ENCODE peak calls at places on chromosomes 5 and 9, in five cellular contexts. C is GM12878, I is PC-3, X is DND-41, Z is fibroblast of lung. L is an unnamed sample.

GRCh38 chr5:122849746-122850145 is 4.3 kb downstream of the SNX24 start:
- DNase-seq in Z (peak), I (peak), X (no peak), C (no peak), L (no peak)

GRCh38 chr5:135439426-135440205 is 7.5 kb downstream of the DCANP1 start:
- DNase-seq in C (no peak), X (peak), Z (no peak), I (no peak), L (no peak)

GRCh38 chr5:171845857-171846785 is 60.5 kb downstream of the SMIM23 start:
- DNase-seq in C (no peak), X (no peak), I (peak), Z (peak), L (no peak)

GRCh38 chr5:142320427-142320732 is 4.4 kb downstream of the SPRY4 start:
- DNase-seq in I (no peak), X (no peak), Z (no peak), C (no peak), L (no peak)

GRCh38 chr5:73031839-73032238 is 76.0 kb downstream of the FCHO2 start:
- DNase-seq in C (no peak), I (peak), Z (peak), X (no peak), L (no peak)

GRCh38 chr5:141811287-141812155 is 66.7 kb downstream of the PCDH1 start:
- DNase-seq in I (no peak), X (peak), Z (no peak), C (no peak), L (peak)

GRCh38 chr9:69190086-69190865 is 16.2 kb downstream of the TJP2 start:
- DNase-seq in Z (no peak), X (no peak), I (no peak), C (no peak), L (no peak)

GRCh38 chr9:78023003-78023741 is 8.4 kb downstream of the GNAQ start:
- DNase-seq in X (no peak), I (no peak), C (no peak), Z (peak), L (no peak)

GRCh38 chr5:155089649-155090048 is 76.1 kb downstream of the KIF4B start:
- DNase-seq in I (no peak), X (no peak), Z (no peak), C (no peak), L (no peak)

GRCh38 chr5:112312810-112313209 is 106.3 kb downstream of the EPB41L4A start:
- DNase-seq in I (no peak), Z (no peak), C (no peak), X (no peak), L (no peak)

GRCh38 chr5:88515881-88516819 is 247.5 kb upstream of the TMEM161B start:
- DNase-seq in C (no peak), I (peak), X (no peak), Z (peak), L (no peak)

GRCh38 chr9:127915801-127916664 is 808 bp downstream of the ST6GALNAC4 start:
- DNase-seq in I (no peak), Z (no peak), X (no peak), C (no peak), L (peak)

GRCh38 chr5:19547640-19548039 is 440.4 kb downstream of the CDH18 start:
- DNase-seq in C (no peak), I (peak), X (no peak), Z (peak), L (no peak)

GRCh38 chr9:28598396-28598795 is 1025.1 kb upstream of the C9orf72 start:
- DNase-seq in I (no peak), Z (no peak), C (no peak), X (no peak), L (no peak)

GRCh38 chr5:61991861-61992260 is 314.1 kb upstream of the KIF2A start:
- DNase-seq in Z (peak), X (no peak), I (no peak), C (no peak), L (no peak)

GRCh38 chr5:155434681-155435080 is 421.1 kb downstream of the KIF4B start:
- DNase-seq in I (no peak), X (no peak), Z (no peak), C (no peak), L (peak)

GRCh38 chr5:171598279-171599152 is 179.1 kb downstream of the FGF18 start:
- DNase-seq in X (no peak), C (no peak), Z (no peak), I (no peak), L (no peak)

GRCh38 chr9:14616188-14616982 is 76.8 kb downstream of the ZDHHC21 start:
- DNase-seq in I (peak), Z (peak), X (no peak), C (no peak), L (peak)

GRCh38 chr5:9626955-9627354 is 3.2 kb downstream of the TAS2R1 start:
- DNase-seq in C (no peak), I (no peak), X (no peak), Z (no peak), L (no peak)

GRCh38 chr9:4238522-4238921 is 61.3 kb downstream of the GLIS3 start:
- DNase-seq in Z (peak), X (no peak), C (no peak), I (peak), L (no peak)

GRCh38 chr5:168947212-168947868 is 353.6 kb downstream of the SLIT3 start:
- DNase-seq in I (peak), Z (peak), X (peak), C (no peak), L (peak)

GRCh38 chr5:163453705-163454104 is 6.2 kb downstream of the NUDCD2 start:
- DNase-seq in I (no peak), Z (peak), C (no peak), X (no peak), L (no peak)

GRCh38 chr5:11758321-11758720 is 145.9 kb downstream of the CTNND2 start:
- DNase-seq in C (no peak), I (no peak), X (no peak), Z (no peak), L (no peak)

GRCh38 chr5:77181173-77181572 is 29.3 kb upstream of the PDE8B start:
- DNase-seq in I (no peak), C (no peak), X (no peak), Z (no peak), L (no peak)

GRCh38 chr9:104073098-104073769 is 20.9 kb upstream of the SMC2 start:
- DNase-seq in X (no peak), C (no peak), Z (no peak), I (no peak), L (no peak)

GRCh38 chr9:132293145-132293721 is 61.6 kb downstream of the SETX start:
- DNase-seq in I (no peak), C (no peak), X (peak), Z (no peak), L (no peak)

GRCh38 chr9:79701651-79702050 is 129.9 kb downstream of the TLE4 start:
- DNase-seq in X (no peak), I (peak), C (no peak), Z (peak), L (no peak)

GRCh38 chr9:86997961-86998360 is 50.7 kb upstream of the GAS1 start:
- DNase-seq in X (no peak), I (no peak), C (no peak), Z (no peak), L (no peak)

GRCh38 chr9:123456011-123456410 is 100.0 kb downstream of the CRB2 start:
- DNase-seq in Z (no peak), I (no peak), C (no peak), X (no peak), L (no peak)

GRCh38 chr5:181194489-181195248 is 10.3 kb downstream of the TRIM7 start:
- DNase-seq in I (no peak), C (no peak), X (no peak), Z (no peak), L (no peak)

GRCh38 chr5:51859624-51860023 is 476.4 kb downstream of the ISL1 start:
- DNase-seq in Z (no peak), C (no peak), X (no peak), I (no peak), L (no peak)
- H3K4me2 ChIP-seq in Z (no peak), C (no peak), X (no peak), I (peak), L (no peak)

GRCh38 chr5:57396701-57397100 is 85.9 kb downstream of the ACTBL2 start:
- DNase-seq in X (no peak), I (no peak), C (no peak), Z (no peak), L (no peak)

DNA sequence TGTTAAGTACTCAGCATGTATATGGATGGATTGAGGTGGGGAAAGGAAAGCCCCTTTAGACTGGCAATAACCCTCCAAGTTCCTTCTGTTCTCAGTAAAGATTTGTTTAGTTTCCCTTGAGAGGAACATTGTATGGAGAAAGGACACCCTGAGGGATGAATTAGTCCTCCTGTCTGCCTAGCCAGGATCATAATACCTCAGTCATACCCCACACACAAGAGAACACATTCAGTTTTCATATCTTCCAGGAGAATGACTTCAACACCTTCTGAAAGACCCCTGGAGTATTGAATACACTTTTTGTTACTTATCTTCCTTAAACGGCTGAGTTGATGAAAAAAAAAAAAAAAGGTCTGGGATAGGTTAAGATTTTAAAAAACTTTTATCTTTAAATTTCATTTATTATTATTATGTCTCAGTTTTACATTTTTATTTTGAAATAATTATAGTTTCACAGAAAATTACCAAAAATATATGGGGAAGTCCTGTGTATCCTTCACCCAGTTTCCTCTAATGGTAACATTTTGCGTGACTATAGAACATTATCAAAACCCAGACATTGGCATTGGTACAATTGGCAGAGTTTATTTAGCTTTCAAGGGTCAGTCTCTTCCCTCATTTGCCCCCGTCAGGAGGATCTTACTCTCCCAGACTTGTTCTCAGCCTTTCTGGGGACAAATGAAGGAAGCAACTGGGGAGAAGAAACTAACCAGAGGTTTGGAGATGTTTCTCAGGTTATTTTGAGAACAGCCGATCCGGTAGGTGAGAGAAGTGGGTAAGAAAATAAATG is 88.0 kb downstream of the ACTBL2 start:
- DNase-seq in C (no peak), X (no peak), Z (no peak), I (no peak), L (no peak)
- TF ChIP-seq CTCF in C (no peak), X (no peak), Z (no peak), I (no peak), L (no peak)

DNA sequence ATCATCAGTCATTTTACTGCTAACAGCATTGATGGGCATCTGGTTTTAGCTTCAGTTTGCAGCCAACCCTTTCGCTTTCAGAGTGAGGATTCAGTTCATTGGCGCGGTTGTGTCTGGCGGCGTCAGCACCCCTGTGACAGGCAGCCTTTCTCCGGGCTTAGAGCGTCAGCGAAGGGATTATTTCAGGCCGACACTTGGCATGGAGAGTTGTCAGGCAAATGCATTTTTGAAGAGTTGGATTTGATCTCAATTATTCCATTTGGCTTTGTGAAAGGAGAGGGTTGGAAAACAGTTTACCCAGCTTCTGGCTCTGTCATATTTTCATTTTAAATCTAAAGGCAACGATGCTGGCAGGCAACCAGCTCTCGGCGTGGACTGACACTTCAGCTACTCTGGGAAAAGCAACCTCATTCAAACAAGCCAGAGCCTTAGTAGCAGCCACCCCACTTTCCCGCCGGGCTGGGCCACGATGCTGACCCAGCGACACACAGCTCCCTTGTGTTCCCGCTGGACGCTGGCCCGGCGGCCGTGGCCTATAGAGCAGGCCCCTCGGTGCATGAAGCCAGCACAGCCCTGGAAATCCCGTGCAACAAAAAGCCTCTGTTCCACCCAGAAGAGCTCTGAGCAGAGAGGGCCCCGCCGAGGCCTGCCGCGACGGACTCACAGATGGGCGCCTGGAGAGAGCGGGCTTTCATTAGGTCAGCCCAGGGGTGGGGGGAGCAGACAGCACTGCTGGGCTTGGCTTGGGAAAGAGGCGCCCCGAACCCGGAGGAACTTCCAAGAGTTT is 28.9 kb upstream of the LPCAT1 start:
- DNase-seq in X (no peak), C (no peak), Z (peak), I (no peak), L (peak)
- TF ChIP-seq EZH2 in X (no peak), C (no peak), Z (no peak), I (no peak), L (no peak)

GRCh38 chr9:135414293-135414692 is 65.3 kb upstream of the PPP1R26 start:
- DNase-seq in Z (no peak), I (no peak), X (no peak), C (no peak), L (no peak)
- H3K4me2 ChIP-seq in Z (no peak), I (no peak), X (no peak), C (no peak), L (no peak)

GRCh38 chr5:153907170-153907775 is 131.4 kb downstream of the FAM114A2 start:
- DNase-seq in X (no peak), I (no peak), C (no peak), Z (no peak), L (no peak)

GRCh38 chr5:153902026-153902425 is 136.7 kb downstream of the FAM114A2 start:
- DNase-seq in X (no peak), C (no peak), Z (no peak), I (no peak), L (no peak)

GRCh38 chr5:153901449-153901848 is 137.3 kb downstream of the FAM114A2 start:
- DNase-seq in I (no peak), C (no peak), X (no peak), Z (no peak), L (no peak)

GRCh38 chr5:153903321-153903720 is 135.4 kb downstream of the FAM114A2 start:
- DNase-seq in I (no peak), C (no peak), Z (no peak), X (no peak), L (no peak)

DNA sequence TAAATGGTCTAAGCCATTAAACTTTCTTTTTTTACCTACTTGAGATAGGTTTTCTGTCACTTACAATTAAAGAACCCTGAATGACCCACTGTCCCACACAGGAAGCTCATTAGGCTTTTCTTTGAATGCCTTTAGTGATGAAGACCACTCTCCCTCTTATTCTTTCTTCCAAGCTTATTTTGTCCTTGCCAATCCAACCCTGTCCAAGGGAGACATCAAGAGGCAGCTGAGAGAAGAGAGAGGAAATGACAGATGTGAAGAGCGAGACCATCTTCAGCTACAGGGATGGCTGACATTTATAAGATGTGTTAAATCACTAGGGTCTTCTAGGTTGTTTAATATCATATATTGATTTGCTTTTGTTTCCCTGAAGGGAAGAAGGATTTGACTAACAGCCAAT is 133.5 kb downstream of the FAM114A2 start:
- DNase-seq in Z (no peak), X (no peak), I (no peak), C (no peak), L (no peak)
- TF ChIP-seq CTCF in Z (no peak), X (no peak), I (no peak), C (no peak), L (no peak)

GRCh38 chr5:44390332-44390731 is 1.1 kb upstream of the FGF10 start:
- DNase-seq in I (no peak), C (no peak), X (no peak), Z (no peak), L (no peak)

GRCh38 chr5:44389410-44389879 is at the start of gene FGF10:
- DNase-seq in Z (peak), I (no peak), X (no peak), C (no peak), L (peak)

GRCh38 chr5:44387911-44388310 is 1.3 kb downstream of the FGF10 start:
- DNase-seq in X (no peak), C (no peak), I (no peak), Z (no peak), L (no peak)

GRCh38 chr5:44387391-44387790 is 1.8 kb downstream of the FGF10 start:
- DNase-seq in X (no peak), I (no peak), Z (no peak), C (no peak), L (no peak)

DNA sequence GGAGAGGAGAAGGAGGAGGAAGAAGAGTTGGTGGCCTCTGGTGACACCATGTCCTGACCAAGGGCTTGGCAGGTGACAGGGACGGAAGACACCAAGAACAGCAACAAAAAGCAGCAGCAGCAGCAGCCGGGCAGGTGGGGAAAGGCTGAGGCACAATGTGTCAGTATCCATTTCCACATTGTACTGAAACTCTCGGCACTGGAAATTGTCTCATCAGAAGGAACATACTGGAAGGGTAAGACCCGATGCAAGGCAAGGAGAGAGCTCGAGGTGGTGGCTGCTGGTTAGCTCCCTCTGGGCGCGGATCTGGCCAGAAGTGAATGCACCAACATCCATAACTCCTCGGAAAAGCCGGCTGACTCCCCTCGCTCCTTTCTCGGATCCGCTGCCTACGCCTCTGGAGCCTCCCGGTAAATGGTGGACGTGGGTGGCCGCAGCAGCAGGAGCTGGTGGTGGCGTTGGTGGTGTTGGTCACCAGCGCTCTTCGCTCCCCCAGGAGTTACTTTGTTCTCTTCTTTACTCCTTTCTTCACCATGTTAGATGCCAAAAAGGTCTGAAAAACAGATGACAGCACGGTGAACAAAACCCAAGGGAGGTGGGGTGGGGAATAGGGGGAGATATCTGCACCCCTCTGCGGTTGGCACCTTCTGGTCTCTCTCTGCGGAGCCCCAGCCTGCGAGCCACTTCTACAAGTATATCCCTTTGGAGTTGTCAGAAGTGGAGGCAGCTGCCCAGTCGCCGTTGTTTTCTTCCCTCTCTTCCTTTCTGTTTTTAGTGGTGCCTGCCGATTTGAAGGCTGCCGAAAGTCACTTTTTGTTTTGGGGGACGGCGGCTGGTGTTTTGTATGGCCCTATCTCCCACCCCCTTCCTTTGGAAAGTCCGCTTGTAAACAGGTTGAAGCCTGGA is 463 bp downstream of the FGF10 start:
- DNase-seq in I (no peak), X (no peak), C (no peak), Z (no peak), L (no peak)
- TF ChIP-seq EZH2 in I (no peak), X (no peak), C (no peak), Z (peak), L (no peak)

GRCh38 chr9:129756191-129756590 is 3.3 kb upstream of the PTGES start:
- DNase-seq in X (no peak), Z (no peak), C (no peak), I (no peak), L (no peak)

GRCh38 chr9:129751841-129752801 is 721 bp downstream of the PTGES start:
- DNase-seq in C (no peak), I (peak), X (no peak), Z (no peak), L (no peak)

GRCh38 chr9:129757045-129757444 is 4.2 kb upstream of the PTGES start:
- DNase-seq in I (no peak), X (no peak), C (no peak), Z (no peak), L (peak)

GRCh38 chr9:129752915-129753724 is at the start of gene PTGES:
- DNase-seq in X (peak), Z (peak), C (no peak), I (peak), L (peak)

DNA sequence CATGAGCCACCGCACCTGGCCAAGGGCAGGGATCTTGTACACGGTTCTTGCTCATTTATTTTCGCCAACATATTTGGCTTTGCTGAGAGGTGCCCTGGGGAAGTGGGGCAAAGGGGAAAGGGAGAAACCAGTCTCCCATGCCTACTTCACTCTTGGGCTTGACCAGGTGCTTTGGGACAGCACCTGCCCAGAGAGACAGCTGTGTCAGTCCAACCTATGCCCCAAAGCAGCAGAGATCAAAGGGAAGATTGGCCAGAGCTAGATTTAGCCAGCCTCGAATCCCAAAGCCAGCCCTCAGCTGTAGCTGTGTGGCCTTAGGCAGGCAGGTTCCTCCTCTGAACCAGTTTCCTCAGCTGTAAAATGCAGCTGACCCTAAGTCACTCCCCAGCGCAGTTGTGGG is 2.3 kb upstream of the PTGES start:
- DNase-seq in I (no peak), C (no peak), X (no peak), Z (no peak), L (no peak)
- H3K4me2 ChIP-seq in I (no peak), C (no peak), X (no peak), Z (no peak), L (no peak)

L was measured in MM.1S.